ENCODE peak calls at places on chromosomes 4 and X, in four cellular contexts. X, U, D and S are unnamed samples. For H3K4me1, the result is how much of the 10 kb centered on the place peaks cover.

GRCh38 chrX:74431807-74432206 is 10.5 kb downstream of the SLC16A2 start:
- DNase-seq in X (no peak), D (no peak), U (no peak), S (no peak)

GRCh38 chrX:9327747-9328145 is 137.1 kb upstream of the TBL1X start:
- DNase-seq in X (no peak), D (no peak), U (no peak), S (no peak)

GRCh38 chr4:142614621-142615323 is 231.3 kb downstream of the INPP4B start:
- DNase-seq in X (no peak), U (no peak), D (no peak), S (no peak)

GRCh38 chrX:31832263-31832662 is 760.4 kb upstream of the FTHL17 start:
- DNase-seq in D (no peak), X (no peak), U (no peak), S (no peak)

GRCh38 chrX:72308566-72309296 is 3.0 kb upstream of the CITED1 start:
- DNase-seq in X (peak), D (peak), U (peak), S (peak)

GRCh38 chr4:164508836-164509235 is 245.1 kb upstream of the SMIM31 start:
- DNase-seq in X (no peak), U (no peak), D (no peak), S (no peak)

GRCh38 chr4:10173039-10173753 is 56.6 kb upstream of the WDR1 start:
- DNase-seq in D (no peak), X (peak), U (no peak), S (peak)

GRCh38 chr4:82721819-82722423 is 76.7 kb downstream of the SCD5 start:
- DNase-seq in D (peak), U (no peak), X (peak), S (no peak)

GRCh38 chrX:34612036-34612435 is 45.0 kb downstream of the TMEM47 start:
- DNase-seq in D (no peak), X (no peak), U (no peak), S (no peak)

GRCh38 chr4:19961092-19961491 is 290.6 kb upstream of the SLIT2 start:
- DNase-seq in D (no peak), U (no peak), X (no peak), S (no peak)

GRCh38 chr4:119540249-119540648 is 88.4 kb downstream of the PDE5A start:
- DNase-seq in U (no peak), X (no peak), D (no peak), S (no peak)

GRCh38 chrX:153342762-153343558 is 9.0 kb downstream of the ZNF275 start:
- DNase-seq in D (no peak), X (no peak), U (no peak), S (no peak)

GRCh38 chr4:138090145-138090917 is 151.8 kb downstream of the SLC7A11 start:
- DNase-seq in X (peak), D (peak), U (peak), S (peak)

GRCh38 chr4:88018471-88018870 is 11.0 kb downstream of the PKD2 start:
- DNase-seq in X (no peak), D (no peak), U (no peak), S (peak)

GRCh38 chrX:2875798-2876399 is 47.2 kb downstream of the GYG2 start:
- DNase-seq in X (peak), U (no peak), D (no peak), S (no peak)

GRCh38 chrX:40091691-40092421 is 5.9 kb downstream of the BCOR start:
- DNase-seq in U (no peak), X (no peak), D (no peak), S (no peak)

GRCh38 chr4:177250056-177250696 is 59.5 kb upstream of the NEIL3 start:
- DNase-seq in X (peak), U (peak), D (peak), S (no peak)

GRCh38 chr4:150874386-150875226 is 140.5 kb downstream of the LRBA start:
- DNase-seq in U (no peak), X (no peak), D (no peak), S (no peak)

GRCh38 chr4:1959104-1959384 is 49.7 kb downstream of the NELFA start:
- DNase-seq in X (no peak), U (no peak), D (no peak), S (no peak)

GRCh38 chr4:180926277-180926676 is 1316.9 kb upstream of the TENM3 start:
- DNase-seq in D (no peak), X (no peak), U (no peak), S (no peak)

GRCh38 chrX:153624196-153625091 is 22.6 kb upstream of the DUSP9 start:
- DNase-seq in D (no peak), X (no peak), U (no peak), S (peak)

GRCh38 chrX:131752493-131753198 is 208.8 kb downstream of the OR13H1 start:
- DNase-seq in U (peak), D (peak), X (no peak), S (peak)

GRCh38 chr4:26434030-26434639 is 56.1 kb downstream of the CCKAR start:
- DNase-seq in U (no peak), X (no peak), D (no peak), S (no peak)

GRCh38 chr4:71550220-71551190 is 211.7 kb downstream of the SLC4A4 start:
- DNase-seq in U (no peak), X (peak), D (no peak), S (no peak)

GRCh38 chr4:183014361-183015084 is 84.5 kb upstream of the WWC2 start:
- DNase-seq in X (no peak), U (no peak), D (no peak), S (no peak)

GRCh38 chrX:136487647-136488046 is at the start of gene BRS3:
- DNase-seq in D (no peak), U (no peak), X (no peak), S (no peak)

GRCh38 chrX:46770817-46771163 is 11.9 kb upstream of the SLC9A7 start:
- DNase-seq in X (no peak), D (no peak), U (no peak), S (no peak)

GRCh38 chr4:24428850-24429249 is 155.5 kb downstream of the DHX15 start:
- DNase-seq in D (no peak), X (no peak), U (no peak), S (no peak)

GRCh38 chrX:47513697-47514085 is 30.7 kb upstream of the ZNF41 start:
- DNase-seq in U (no peak), D (no peak), X (no peak), S (no peak)

GRCh38 chrX:78124304-78124703 is 15.1 kb downstream of the TAF9B start:
- DNase-seq in X (no peak), U (no peak), D (no peak), S (no peak)

GRCh38 chrX:80876877-80877276 is 67.2 kb upstream of the BRWD3 start:
- DNase-seq in U (no peak), X (peak), D (peak), S (no peak)

GRCh38 chr4:42484630-42485029 is 87.3 kb downstream of the SHISA3 start:
- DNase-seq in X (no peak), D (no peak), U (no peak), S (no peak)

GRCh38 chrX:130165703-130166502 is at the start of gene AIFM1:
- DNase-seq in D (peak), U (peak), X (peak), S (peak)

GRCh38 chr4:85452073-85452764 is 22.7 kb upstream of the ARHGAP24 start:
- DNase-seq in U (no peak), D (no peak), X (no peak), S (no peak)

GRCh38 chrX:48514868-48515460 is 6.2 kb downstream of the PORCN start:
- DNase-seq in D (no peak), U (no peak), X (no peak), S (no peak)

GRCh38 chr4:41009411-41009810 is 204.9 kb downstream of the APBB2 start:
- DNase-seq in U (no peak), X (no peak), D (peak), S (no peak)

DNA sequence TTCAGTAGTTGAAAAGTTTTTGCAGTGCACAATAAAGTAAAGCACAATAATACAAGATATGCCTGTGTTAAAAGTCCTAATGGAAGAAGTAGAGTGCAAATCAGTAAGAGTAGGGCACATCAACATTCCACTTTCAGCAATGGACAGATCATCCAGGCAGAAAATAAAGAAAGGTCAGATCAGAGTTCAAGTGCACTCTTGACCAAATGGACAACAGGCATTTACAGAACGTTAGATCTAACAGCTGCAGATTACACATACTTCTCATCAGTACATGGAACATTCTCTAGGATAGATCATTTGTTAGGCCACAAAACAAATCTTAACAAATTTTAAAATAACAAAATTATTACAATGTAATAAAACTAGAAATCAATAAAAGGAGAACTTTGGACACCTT is 1373.5 kb upstream of the PABPC4L start:
- DNase-seq in U (no peak), D (no peak), X (no peak), S (no peak)
- H3K4me1 ChIP-seq in U (under half), D (under half), X (under half), S (under half)

DNA sequence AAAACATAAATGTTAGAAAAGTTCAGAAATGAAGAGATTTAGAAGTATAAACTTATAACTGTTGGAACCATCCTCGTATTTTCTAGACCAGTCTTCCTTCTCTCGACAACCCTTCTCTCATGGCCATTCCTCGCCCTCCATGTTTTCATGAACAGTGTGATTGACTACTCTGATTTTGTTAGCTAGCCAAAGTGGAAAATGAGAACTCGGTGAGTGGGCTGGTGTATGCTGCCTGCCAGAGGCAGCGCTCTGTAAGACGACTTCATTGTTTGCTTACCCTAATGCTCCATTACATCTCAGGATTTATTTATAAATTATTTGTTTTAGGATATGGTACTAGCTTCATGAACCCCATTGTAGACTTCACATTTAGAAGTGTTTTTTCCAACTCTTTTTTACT is 153.0 kb downstream of the CBR4 start:
- DNase-seq in X (no peak), D (no peak), U (no peak), S (no peak)
- H3K4me1 ChIP-seq in X (under half), D (under half), U (under half), S (half or more)

DNA sequence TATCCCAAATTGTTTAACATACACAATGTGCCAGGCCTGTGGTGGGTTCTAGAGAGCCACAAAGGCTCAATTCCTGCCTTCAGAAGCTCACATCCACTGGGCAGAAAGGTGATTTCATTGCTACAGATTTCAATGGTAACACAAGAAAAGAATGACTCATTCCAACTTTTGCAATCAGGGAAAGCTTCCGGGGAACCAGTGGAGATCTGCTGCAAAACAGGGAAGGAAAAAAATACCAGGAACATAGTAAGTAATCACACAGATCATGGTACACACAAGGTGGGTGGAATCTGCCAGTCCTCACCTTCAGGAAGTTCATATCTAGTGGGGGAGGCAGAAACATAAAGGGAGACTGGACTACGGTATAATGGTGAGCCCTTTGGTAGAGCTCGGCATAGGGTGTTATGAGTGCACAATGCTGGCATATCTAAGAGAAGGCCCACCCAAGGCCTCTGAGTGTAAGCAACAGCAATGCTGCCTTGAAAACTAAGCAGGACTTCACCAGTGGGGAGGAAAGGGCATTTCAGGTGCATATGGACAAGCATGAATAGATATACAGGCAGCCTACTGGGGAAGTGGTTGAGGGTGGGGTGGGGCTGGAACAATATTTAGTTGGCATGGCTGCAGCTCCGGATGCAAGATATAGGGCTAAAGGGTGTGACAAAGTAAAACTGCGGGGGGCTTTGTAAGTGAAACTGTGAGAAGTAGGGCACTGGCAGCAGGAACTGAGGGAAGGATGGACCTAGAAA is 24.2 kb downstream of the GPRIN3 start:
- DNase-seq in U (no peak), D (no peak), X (peak), S (no peak)
- H3K4me1 ChIP-seq in U (under half), D (under half), X (under half), S (under half)

GRCh38 chr4:6277935-6278800 is 8.5 kb downstream of the WFS1 start:
- DNase-seq in X (no peak), U (no peak), D (no peak), S (no peak)
- H3K4me1 ChIP-seq in X (under half), U (half or more), D (under half), S (half or more)

DNA sequence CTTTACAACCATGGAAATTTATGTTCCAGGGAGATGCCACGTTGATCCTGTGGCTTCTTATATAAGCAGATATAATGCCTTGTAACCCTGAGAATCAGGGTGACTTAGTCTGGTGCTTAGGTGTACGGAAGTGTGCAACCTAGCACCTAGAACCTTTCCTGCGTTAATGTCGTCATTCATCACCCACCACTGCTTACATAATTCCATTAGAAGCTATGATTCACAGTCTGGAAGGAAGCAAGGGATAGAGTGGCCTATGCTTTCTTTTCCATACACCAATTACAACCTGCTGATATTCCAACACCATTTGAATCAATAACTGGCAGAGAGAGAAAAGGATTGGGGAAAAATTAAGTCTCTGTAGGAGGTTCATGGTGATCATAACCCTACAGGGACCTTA is 17.3 kb upstream of the CXCL8 start:
- DNase-seq in D (no peak), X (no peak), U (no peak), S (no peak)
- H3K4me1 ChIP-seq in D (under half), X (under half), U (under half), S (under half)

DNA sequence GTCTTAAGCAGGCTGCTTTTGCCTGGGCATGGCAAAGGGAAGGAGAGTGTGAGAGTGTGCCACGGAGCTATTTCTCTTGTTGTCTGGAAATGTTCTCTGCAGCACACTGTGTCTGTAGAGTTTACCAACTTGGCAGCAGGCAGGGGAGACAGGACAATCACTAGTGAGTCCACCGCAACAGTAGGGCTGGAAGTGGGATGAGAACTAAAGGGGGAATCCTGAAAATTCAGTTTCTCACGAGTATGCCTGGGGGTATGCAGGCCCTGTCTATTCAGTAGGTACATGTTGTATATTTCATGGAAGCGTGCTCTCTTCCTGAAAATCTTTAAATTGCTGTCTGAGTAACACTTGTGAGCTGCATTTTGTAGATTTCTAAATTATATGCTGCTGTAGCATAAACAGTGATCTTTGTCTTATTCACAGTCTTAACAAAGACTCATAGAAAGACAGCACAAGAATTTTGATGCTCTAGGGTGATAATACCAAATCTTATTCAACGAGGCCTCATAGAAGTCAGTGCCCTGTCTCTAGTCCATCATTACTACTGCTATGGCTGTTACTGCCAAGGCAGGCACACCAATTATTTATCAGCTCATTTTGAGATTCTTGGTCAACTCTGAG is 200.4 kb upstream of the LEF1 start:
- DNase-seq in D (no peak), U (no peak), X (no peak), S (no peak)
- H3K4me1 ChIP-seq in D (under half), U (under half), X (under half), S (under half)